ENCODE peak calls at places on chromosomes 12 and 14, in four cellular contexts. E is HuH-7; W is epithelial cell of proximal tubule; N is activated CD8-positive, alpha-beta memory T cell treated with anti-CD3 and anti-CD28 coated beads, Interleukin-2, amount 50 U/mL, for 48 hours. L is an unnamed sample.

GRCh38 chr12:570237-570925 is 92.9 kb downstream of the NINJ2 start:
- DNase-seq in E (peak), W (no peak), N (no peak), L (peak)

GRCh38 chr14:32710351-32711102 is 228.2 kb upstream of the NPAS3 start:
- DNase-seq in E (no peak), W (no peak), N (no peak), L (no peak)

GRCh38 chr14:57748279-57748678 is 117.6 kb downstream of the SLC35F4 start:
- DNase-seq in E (no peak), W (no peak), N (no peak), L (no peak)

GRCh38 chr14:90453401-90453951 is 56.6 kb downstream of the CALM1 start:
- DNase-seq in E (no peak), W (no peak), N (no peak), L (no peak)

GRCh38 chr12:50240792-50241114 is 42.6 kb downstream of the LIMA1 start:
- DNase-seq in E (no peak), W (no peak), N (no peak), L (no peak)

GRCh38 chr12:99213047-99213446 is 434.5 kb upstream of the GARIN6 start:
- DNase-seq in E (no peak), W (no peak), N (no peak), L (no peak)

GRCh38 chr14:104146651-104147345 is 8.4 kb downstream of the KIF26A start:
- DNase-seq in E (no peak), W (no peak), N (no peak), L (no peak)

GRCh38 chr12:15231493-15231892 is 10.3 kb upstream of the RERG start:
- DNase-seq in E (no peak), W (no peak), N (no peak), L (no peak)

GRCh38 chr14:92665699-92666110 is 82.7 kb downstream of the LGMN start:
- DNase-seq in E (no peak), W (no peak), N (no peak), L (no peak)

GRCh38 chr14:62645649-62646048 is 399.6 kb downstream of the KCNH5 start:
- DNase-seq in E (no peak), W (no peak), N (no peak), L (peak)

GRCh38 chr12:109387425-109388166 is 39.9 kb downstream of the MYO1H start:
- DNase-seq in E (peak), W (no peak), N (no peak), L (no peak)

GRCh38 chr14:90398315-90398811 is 1.5 kb downstream of the CALM1 start:
- DNase-seq in E (no peak), W (no peak), N (peak), L (peak)

GRCh38 chr14:77212933-77213656 is 31.5 kb downstream of the TMEM63C start:
- DNase-seq in E (peak), W (no peak), N (peak), L (no peak)

GRCh38 chr12:131893605-131894312 is 663 bp upstream of the ULK1 start:
- DNase-seq in E (peak), W (no peak), N (no peak), L (no peak)

GRCh38 chr14:28348797-28349196 is 417.8 kb upstream of the FOXG1 start:
- DNase-seq in E (no peak), W (no peak), N (no peak), L (no peak)

GRCh38 chr12:10405294-10405693 is 4.3 kb downstream of the KLRC4 start:
- DNase-seq in E (no peak), W (no peak), N (no peak), L (no peak)

GRCh38 chr12:85690146-85690545 is 146.1 kb downstream of the RASSF9 start:
- DNase-seq in E (no peak), W (no peak), N (no peak), L (peak)

GRCh38 chr12:55446334-55446733 is 2.5 kb downstream of the OR6C2 start:
- DNase-seq in E (no peak), W (no peak), N (no peak), L (no peak)

GRCh38 chr14:105864116-105864515 is 337.7 kb downstream of the TMEM121 start:
- DNase-seq in E (no peak), W (no peak), N (peak), L (no peak)

GRCh38 chr12:68140576-68140975 is 19.0 kb downstream of the IFNG start:
- DNase-seq in E (no peak), W (no peak), N (no peak), L (no peak)

GRCh38 chr12:124625867-124626675 is 58.7 kb upstream of the NCOR2 start:
- DNase-seq in E (peak), W (no peak), N (no peak), L (peak)

GRCh38 chr14:33754264-33754663 is 196.6 kb downstream of the EGLN3 start:
- DNase-seq in E (no peak), W (no peak), N (no peak), L (peak)

GRCh38 chr14:67360469-67361206 is 510 bp downstream of the EIF2S1 start:
- DNase-seq in E (no peak), W (no peak), N (no peak), L (no peak)

GRCh38 chr12:129776977-129777667 is 126.7 kb downstream of the TMEM132D start:
- DNase-seq in E (no peak), W (no peak), N (no peak), L (no peak)

GRCh38 chr14:94392510-94392935 is 4.1 kb upstream of the SERPINA1 start:
- DNase-seq in E (no peak), W (no peak), N (no peak), L (peak)

GRCh38 chr14:22848391-22849164 is 12.2 kb downstream of the MMP14 start:
- DNase-seq in E (no peak), W (no peak), N (no peak), L (no peak)

GRCh38 chr12:26317942-26318565 is 122.7 kb downstream of the SSPN start:
- DNase-seq in E (no peak), W (peak), N (no peak), L (no peak)

GRCh38 chr12:133057446-133057845 is 20.1 kb downstream of the ZNF84 start:
- DNase-seq in E (no peak), W (no peak), N (no peak), L (no peak)

GRCh38 chr12:100331871-100332270 is 25.0 kb upstream of the SLC17A8 start:
- DNase-seq in E (no peak), W (no peak), N (no peak), L (no peak)

GRCh38 chr12:57370696-57371095 is 60.1 kb downstream of the R3HDM2 start:
- DNase-seq in E (no peak), W (no peak), N (no peak), L (peak)

GRCh38 chr12:42135264-42135814 is 9.3 kb downstream of the GXYLT1 start:
- DNase-seq in E (no peak), W (no peak), N (no peak), L (peak)

GRCh38 chr14:50010752-50011151 is 105.6 kb downstream of the VCPKMT start:
- DNase-seq in E (no peak), W (no peak), N (no peak), L (no peak)

GRCh38 chr14:23436327-23437141 is 1.1 kb upstream of the MYH7 start:
- DNase-seq in E (no peak), W (no peak), N (peak), L (peak)

L was measured in SJSA1.